ENCODE peak calls at places on chromosomes 12 and 14, in seven cellular contexts. P is astrocyte of the spinal cord, I is A549, Y is fibroblast of the aortic adventitia, E is thoracic aorta, X is heart left ventricle, T is IMR-90. Q is an unnamed sample.

GRCh38 chr12:46938071-46938678 is 112.4 kb upstream of the SLC38A4 start:
- DNase-seq in P (no peak), I (no peak), Y (no peak), E (no peak), X (no peak), T (peak; percentile 34), Q (no peak)

GRCh38 chr12:57214398-57214781 is 2.2 kb upstream of the NXPH4 start:
- DNase-seq in P (peak; percentile 39), I (peak; percentile 73), Y (peak; percentile 57), E (no peak), X (peak; percentile 55), T (peak; percentile 50), Q (peak; percentile 58)

GRCh38 chr14:37340353-37340752 is 142.6 kb downstream of the MIPOL1 start:
- DNase-seq in P (no peak), I (peak; percentile 28), Y (no peak), E (no peak), X (no peak), T (no peak), Q (no peak)

GRCh38 chr14:75982724-75983358 is 1.0 kb upstream of the TGFB3 start:
- DNase-seq in P (peak; percentile 59), I (peak; percentile 35), Y (peak; percentile 73), E (no peak), X (peak; percentile 80), T (peak; percentile 61), Q (no peak)

GRCh38 chr12:114671664-114672476 is 12.1 kb downstream of the TBX3 start:
- DNase-seq in P (peak; percentile 50), I (no peak), Y (no peak), E (no peak), X (no peak), T (peak; percentile 69), Q (no peak)

GRCh38 chr14:61217516-61217915 is 63.6 kb downstream of the TMEM30B start:
- DNase-seq in P (no peak), I (no peak), Y (no peak), E (no peak), X (no peak), T (no peak), Q (no peak)

GRCh38 chr12:27919671-27920235 is 52.8 kb downstream of the PTHLH start:
- DNase-seq in P (no peak), I (no peak), Y (no peak), E (no peak), X (no peak), T (no peak), Q (no peak)

GRCh38 chr12:120474092-120474960 is 4.8 kb upstream of the SRSF9 start:
- DNase-seq in P (peak; percentile 69), I (peak; percentile 62), Y (peak; percentile 46), E (no peak), X (no peak), T (peak; percentile 80), Q (no peak)

GRCh38 chr12:44015333-44015941 is 179.6 kb downstream of the TMEM117 start:
- DNase-seq in P (peak; percentile 66), I (peak; percentile 57), Y (peak; percentile 81), E (no peak), X (no peak), T (peak; percentile 66), Q (peak; percentile 51)

GRCh38 chr14:21978184-21978998 is 304.8 kb upstream of the OR4E1 start:
- DNase-seq in P (peak; percentile 16), I (peak; percentile 62), Y (peak; percentile 10), E (no peak), X (no peak), T (peak; percentile 15), Q (peak; percentile 72)

GRCh38 chr14:53942970-53943750 is 13.5 kb downstream of the BMP4 start:
- DNase-seq in P (no peak), I (no peak), Y (no peak), E (no peak), X (no peak), T (no peak), Q (no peak)

GRCh38 chr12:19048943-19049342 is 80.6 kb upstream of the PLEKHA5 start:
- DNase-seq in P (no peak), I (no peak), Y (no peak), E (no peak), X (no peak), T (no peak), Q (peak; percentile 2)

GRCh38 chr14:63524537-63525155 is 18.5 kb downstream of the PPP2R5E start:
- DNase-seq in P (no peak), I (no peak), Y (no peak), E (no peak), X (no peak), T (no peak), Q (no peak)

GRCh38 chr12:44000309-44000952 is 164.6 kb downstream of the TMEM117 start:
- DNase-seq in P (peak; percentile 6), I (peak; percentile 71), Y (peak; percentile 50), E (no peak), X (no peak), T (peak; percentile 31), Q (peak; percentile 34)

GRCh38 chr14:85534435-85534834 is 4.5 kb downstream of the FLRT2 start:
- DNase-seq in P (no peak), I (no peak), Y (no peak), E (no peak), X (no peak), T (peak; percentile 24), Q (no peak)

GRCh38 chr14:94769413-94770250 is at the start of gene GSC:
- DNase-seq in P (peak; percentile 37), I (peak; percentile 57), Y (peak; percentile 22), E (no peak), X (peak; percentile 45), T (peak; percentile 5), Q (no peak)

GRCh38 chr12:19234991-19235876 is 105.7 kb downstream of the PLEKHA5 start:
- DNase-seq in P (peak; percentile 41), I (no peak), Y (peak; percentile 86), E (no peak), X (no peak), T (peak; percentile 67), Q (no peak)

DNA sequence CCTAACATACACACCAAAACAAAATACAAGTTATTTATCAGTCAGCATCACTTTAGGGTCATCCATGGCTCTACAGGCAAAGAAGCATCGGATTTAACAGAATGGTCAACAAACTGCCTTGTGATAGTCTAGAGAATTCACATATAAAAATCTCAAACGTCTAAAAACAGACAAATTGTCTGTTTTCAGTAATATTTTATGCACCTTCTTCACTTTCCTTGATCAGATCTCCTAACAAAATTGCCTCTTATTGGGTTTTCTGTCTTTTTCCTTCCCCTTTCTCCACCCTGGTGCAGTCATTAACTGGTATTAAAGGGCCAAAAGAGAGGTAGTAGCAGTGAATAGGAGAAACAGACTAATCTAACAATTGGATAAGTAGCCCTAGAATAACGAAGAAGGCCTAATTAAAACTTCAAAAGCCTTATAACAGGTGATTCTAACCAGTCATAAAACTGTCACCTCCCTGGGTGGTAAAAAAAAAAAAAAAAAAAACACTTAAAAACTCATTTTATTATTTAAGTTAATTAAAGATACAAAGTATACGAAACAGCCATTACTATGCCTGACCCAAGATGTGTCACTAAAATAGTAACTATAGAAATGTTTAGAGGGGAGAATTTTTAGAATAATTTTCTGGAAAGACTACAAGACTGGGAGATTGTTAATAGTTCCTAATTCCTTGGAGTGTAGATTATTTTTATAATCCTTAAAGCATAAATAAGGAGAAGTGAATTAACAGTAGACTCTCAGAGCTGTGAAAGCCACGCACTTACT is 1.5 kb downstream of the KIF21A start:
- DNase-seq in P (no peak), I (no peak), Y (no peak), E (no peak), X (no peak), T (no peak), Q (no peak)
- H3K4me3 ChIP-seq in P (peak overlapping the region; percentile 64), I (peak overlapping the region; percentile 94), Y (peak overlapping the region; percentile 78), E (peak overlapping the region; percentile 94), X (peak overlapping the region; percentile 83), T (no peak overlapping the region), Q (no peak overlapping the region)

DNA sequence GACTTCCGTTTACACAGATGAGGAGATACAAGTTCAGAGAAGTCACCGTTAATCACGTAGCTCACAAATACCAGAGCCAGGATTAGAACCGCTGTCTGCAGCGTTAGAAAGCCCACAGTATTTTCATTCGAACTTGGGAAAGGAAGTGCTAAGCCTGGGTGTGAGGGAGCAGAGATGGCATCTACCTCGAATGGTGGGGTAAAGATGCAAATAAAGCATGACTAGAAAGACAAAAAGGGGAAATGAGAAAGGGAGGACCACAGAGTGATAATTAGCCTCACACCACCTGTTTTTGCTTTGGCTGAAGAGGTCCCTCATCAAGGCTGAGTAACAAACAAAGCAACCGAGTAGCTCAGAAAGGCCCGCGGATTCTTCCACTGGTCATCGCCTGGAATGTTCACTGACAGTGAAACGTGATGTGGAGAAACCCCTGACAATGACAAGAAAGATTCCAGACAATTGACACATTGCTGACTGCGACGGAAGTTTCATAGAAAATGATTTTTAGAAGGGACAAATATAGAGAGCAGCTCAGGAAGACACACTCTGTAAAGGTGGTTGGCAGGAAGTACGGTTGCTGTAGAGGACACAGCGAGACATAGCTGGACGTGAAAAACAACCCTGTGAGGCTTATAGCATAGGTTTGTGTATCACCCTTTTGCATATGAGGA is 31.5 kb upstream of the BHLHE41 start:
- DNase-seq in P (no peak), I (no peak), Y (no peak), E (no peak), X (no peak), T (no peak), Q (no peak)
- H3K4me3 ChIP-seq in P (no peak overlapping the region), I (no peak overlapping the region), Y (no peak overlapping the region), E (no peak overlapping the region), X (no peak overlapping the region), T (no peak overlapping the region), Q (no peak overlapping the region)

DNA sequence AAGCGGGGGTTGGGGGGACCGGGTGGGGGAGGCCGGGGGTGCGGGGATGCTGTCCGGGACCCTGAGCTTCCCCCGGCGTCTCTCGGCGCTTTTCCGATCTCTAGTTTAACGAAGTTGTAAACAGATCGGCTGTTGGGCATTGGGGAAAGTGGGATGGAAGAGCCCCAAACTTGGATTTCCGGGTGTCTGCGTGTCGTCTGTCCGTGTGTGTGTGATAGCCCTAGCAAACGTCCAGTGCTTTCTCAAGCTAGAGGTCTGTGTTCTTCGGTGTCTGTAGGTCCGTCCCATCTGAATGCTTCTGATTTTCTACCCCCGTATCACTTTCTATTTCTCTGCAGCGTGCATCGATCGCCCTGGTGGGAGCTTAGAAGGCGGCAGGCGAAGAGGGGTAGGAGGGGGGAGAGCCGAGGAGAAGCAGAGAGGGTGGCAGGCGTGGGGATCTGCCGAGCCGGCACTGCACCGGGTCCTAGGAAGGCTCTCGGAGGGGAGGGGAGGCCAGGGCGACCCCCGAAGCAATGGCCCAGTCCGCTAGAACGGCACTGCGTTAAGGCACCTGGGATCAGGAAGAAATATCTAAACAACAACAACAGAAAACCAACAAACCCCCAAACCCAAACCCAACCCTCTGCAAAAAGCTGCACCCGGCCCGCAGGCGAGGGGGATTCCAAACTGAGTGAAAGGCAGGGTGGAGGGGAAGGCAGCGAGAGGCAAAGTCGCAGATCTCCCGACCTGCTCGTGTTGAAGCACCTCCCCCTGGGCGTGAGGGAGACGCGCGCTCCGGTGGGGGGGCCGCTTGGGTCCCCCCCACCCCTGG is 1.0 kb downstream of the KCNA1 start:
- DNase-seq in P (no peak), I (no peak), Y (peak; percentile 3), E (no peak), X (no peak), T (no peak), Q (no peak)
- H3K4me3 ChIP-seq in P (peak overlapping the region; percentile 16), I (no peak overlapping the region), Y (peak overlapping the region; percentile 37), E (peak overlapping the region; percentile 75), X (peak overlapping the region; percentile 38), T (no peak overlapping the region), Q (no peak overlapping the region)

GRCh38 chr12:132812631-132813305 is 15.9 kb downstream of the GOLGA3 start:
- DNase-seq in P (peak; percentile 71), I (no peak), Y (no peak), E (no peak), X (no peak), T (peak; percentile 81), Q (peak; percentile 87)

GRCh38 chr12:132813443-132813842 is 15.2 kb downstream of the GOLGA3 start:
- DNase-seq in P (no peak), I (no peak), Y (no peak), E (no peak), X (no peak), T (no peak), Q (no peak)

GRCh38 chr12:132818562-132818961 is 10.1 kb downstream of the GOLGA3 start:
- DNase-seq in P (no peak), I (no peak), Y (no peak), E (no peak), X (no peak), T (no peak), Q (no peak)

GRCh38 chr12:132814232-132814631 is 14.4 kb downstream of the GOLGA3 start:
- DNase-seq in P (no peak), I (no peak), Y (no peak), E (no peak), X (no peak), T (no peak), Q (no peak)
- H3K4me3 ChIP-seq in P (no peak overlapping the region), I (no peak overlapping the region), Y (no peak overlapping the region), E (no peak overlapping the region), X (no peak overlapping the region), T (no peak overlapping the region), Q (no peak overlapping the region)

Q was measured in Jurkat, Clone E6-1.